ENCODE peak calls at places on chromosomes 4 and X, in five cellular contexts. One of them, this sample, is unnamed.

GRCh38 chrX:46341767-46342322 is 203.4 kb downstream of the ZNF674 start:
- DNase-seq in upper lobe of left lung: no peak
- DNase-seq in activated CD4-positive, alpha-beta memory T cell treated with anti-CD3 and anti-CD28 coated beads for 36 hours: no peak
- DNase-seq in fibroblast of mammary gland: no peak
- DNase-seq in glutamatergic neuron: no peak
- DNase-seq in this sample: no peak

GRCh38 chr4:151804821-151805220 is 44.0 kb upstream of the GATB start:
- DNase-seq in upper lobe of left lung: no peak
- DNase-seq in activated CD4-positive, alpha-beta memory T cell treated with anti-CD3 and anti-CD28 coated beads for 36 hours: no peak
- DNase-seq in fibroblast of mammary gland: no peak
- DNase-seq in glutamatergic neuron: no peak
- DNase-seq in this sample: no peak

GRCh38 chrX:55451626-55451989 is 319 bp upstream of the MAGEH1 start:
- DNase-seq in upper lobe of left lung: no peak
- DNase-seq in activated CD4-positive, alpha-beta memory T cell treated with anti-CD3 and anti-CD28 coated beads for 36 hours: no peak
- DNase-seq in fibroblast of mammary gland: no peak
- DNase-seq in glutamatergic neuron: no peak
- DNase-seq in this sample: no peak

GRCh38 chrX:10591363-10592036 is 28.9 kb downstream of the MID1 start:
- DNase-seq in upper lobe of left lung: no peak
- DNase-seq in activated CD4-positive, alpha-beta memory T cell treated with anti-CD3 and anti-CD28 coated beads for 36 hours: no peak
- DNase-seq in fibroblast of mammary gland: no peak
- DNase-seq in glutamatergic neuron: no peak
- DNase-seq in this sample: no peak

GRCh38 chr4:121728798-121729226 is 32.0 kb upstream of the ANXA5 start:
- DNase-seq in upper lobe of left lung: no peak
- DNase-seq in activated CD4-positive, alpha-beta memory T cell treated with anti-CD3 and anti-CD28 coated beads for 36 hours: no peak
- DNase-seq in fibroblast of mammary gland: peak; percentile 74
- DNase-seq in glutamatergic neuron: no peak
- DNase-seq in this sample: no peak

GRCh38 chrX:116267511-116268040 is 97.0 kb downstream of the AGTR2 start:
- DNase-seq in upper lobe of left lung: no peak
- DNase-seq in activated CD4-positive, alpha-beta memory T cell treated with anti-CD3 and anti-CD28 coated beads for 36 hours: no peak
- DNase-seq in fibroblast of mammary gland: peak; percentile 25
- DNase-seq in glutamatergic neuron: no peak
- DNase-seq in this sample: no peak

GRCh38 chrX:124328765-124329164 is 3.7 kb upstream of the TEX13D start:
- DNase-seq in upper lobe of left lung: no peak
- DNase-seq in activated CD4-positive, alpha-beta memory T cell treated with anti-CD3 and anti-CD28 coated beads for 36 hours: no peak
- DNase-seq in fibroblast of mammary gland: peak; percentile 16
- DNase-seq in glutamatergic neuron: no peak
- DNase-seq in this sample: no peak

GRCh38 chrX:7170903-7171302 is 22.9 kb upstream of the PUDP start:
- DNase-seq in upper lobe of left lung: peak; percentile 24
- DNase-seq in activated CD4-positive, alpha-beta memory T cell treated with anti-CD3 and anti-CD28 coated beads for 36 hours: peak; percentile 43
- DNase-seq in fibroblast of mammary gland: peak; percentile 37
- DNase-seq in glutamatergic neuron: peak; percentile 19
- DNase-seq in this sample: no peak

GRCh38 chr4:145034727-145035211 is 63.2 kb downstream of the ANAPC10 start:
- DNase-seq in upper lobe of left lung: no peak
- DNase-seq in activated CD4-positive, alpha-beta memory T cell treated with anti-CD3 and anti-CD28 coated beads for 36 hours: no peak
- DNase-seq in fibroblast of mammary gland: peak; percentile 81
- DNase-seq in glutamatergic neuron: no peak
- DNase-seq in this sample: no peak

GRCh38 chr4:164613761-164614277 is 140.1 kb upstream of the SMIM31 start:
- DNase-seq in upper lobe of left lung: no peak
- DNase-seq in activated CD4-positive, alpha-beta memory T cell treated with anti-CD3 and anti-CD28 coated beads for 36 hours: no peak
- DNase-seq in fibroblast of mammary gland: peak; percentile 4
- DNase-seq in glutamatergic neuron: no peak
- DNase-seq in this sample: no peak

GRCh38 chrX:148698221-148698620 is 197.8 kb downstream of the AFF2 start:
- DNase-seq in upper lobe of left lung: no peak
- DNase-seq in activated CD4-positive, alpha-beta memory T cell treated with anti-CD3 and anti-CD28 coated beads for 36 hours: no peak
- DNase-seq in fibroblast of mammary gland: no peak
- DNase-seq in glutamatergic neuron: no peak
- DNase-seq in this sample: no peak

GRCh38 chr4:72525938-72526337 is 43.1 kb downstream of the ADAMTS3 start:
- DNase-seq in upper lobe of left lung: peak; percentile 57
- DNase-seq in activated CD4-positive, alpha-beta memory T cell treated with anti-CD3 and anti-CD28 coated beads for 36 hours: no peak
- DNase-seq in fibroblast of mammary gland: peak; percentile 73
- DNase-seq in glutamatergic neuron: no peak
- DNase-seq in this sample: no peak

GRCh38 chrX:155966876-155967275 is 30.6 kb upstream of the IL9R start:
- DNase-seq in upper lobe of left lung: no peak
- DNase-seq in activated CD4-positive, alpha-beta memory T cell treated with anti-CD3 and anti-CD28 coated beads for 36 hours: peak; percentile 45
- DNase-seq in fibroblast of mammary gland: peak; percentile 45
- DNase-seq in glutamatergic neuron: peak; percentile 26
- DNase-seq in this sample: no peak

GRCh38 chr4:173547889-173548288 is 17.9 kb upstream of the HAND2 start:
- DNase-seq in upper lobe of left lung: no peak
- DNase-seq in activated CD4-positive, alpha-beta memory T cell treated with anti-CD3 and anti-CD28 coated beads for 36 hours: no peak
- DNase-seq in fibroblast of mammary gland: peak; percentile 9
- DNase-seq in glutamatergic neuron: no peak
- DNase-seq in this sample: no peak

GRCh38 chr4:183098723-183099536 is at the start of gene WWC2:
- DNase-seq in upper lobe of left lung: peak; percentile 93
- DNase-seq in activated CD4-positive, alpha-beta memory T cell treated with anti-CD3 and anti-CD28 coated beads for 36 hours: peak; percentile 70
- DNase-seq in fibroblast of mammary gland: peak; percentile 82
- DNase-seq in glutamatergic neuron: peak; percentile 89
- DNase-seq in this sample: peak; percentile 83

GRCh38 chrX:56789518-56790070 is 60.6 kb downstream of the NBDY start:
- DNase-seq in upper lobe of left lung: peak; percentile 10
- DNase-seq in activated CD4-positive, alpha-beta memory T cell treated with anti-CD3 and anti-CD28 coated beads for 36 hours: no peak
- DNase-seq in fibroblast of mammary gland: no peak
- DNase-seq in glutamatergic neuron: no peak
- DNase-seq in this sample: peak; percentile 46

GRCh38 chrX:77788050-77788449 is 2.0 kb upstream of the ATRX start:
- DNase-seq in upper lobe of left lung: no peak
- DNase-seq in activated CD4-positive, alpha-beta memory T cell treated with anti-CD3 and anti-CD28 coated beads for 36 hours: peak; percentile 11
- DNase-seq in fibroblast of mammary gland: peak; percentile 39
- DNase-seq in glutamatergic neuron: no peak
- DNase-seq in this sample: no peak

GRCh38 chr4:83010111-83010521 is 507 bp downstream of the LIN54 start:
- DNase-seq in upper lobe of left lung: no peak
- DNase-seq in activated CD4-positive, alpha-beta memory T cell treated with anti-CD3 and anti-CD28 coated beads for 36 hours: no peak
- DNase-seq in fibroblast of mammary gland: peak; percentile 53
- DNase-seq in glutamatergic neuron: no peak
- DNase-seq in this sample: no peak

GRCh38 chr4:3276961-3277360 is 15.9 kb upstream of the RGS12 start:
- DNase-seq in upper lobe of left lung: peak; percentile 10
- DNase-seq in activated CD4-positive, alpha-beta memory T cell treated with anti-CD3 and anti-CD28 coated beads for 36 hours: no peak
- DNase-seq in fibroblast of mammary gland: peak; percentile 7
- DNase-seq in glutamatergic neuron: no peak
- DNase-seq in this sample: peak; percentile 65

GRCh38 chr4:128454281-128455075 is 166.9 kb upstream of the PGRMC2 start:
- DNase-seq in upper lobe of left lung: peak; percentile 86
- DNase-seq in activated CD4-positive, alpha-beta memory T cell treated with anti-CD3 and anti-CD28 coated beads for 36 hours: peak; percentile 79
- DNase-seq in fibroblast of mammary gland: peak; percentile 97
- DNase-seq in glutamatergic neuron: peak; percentile 76
- DNase-seq in this sample: peak; percentile 82

GRCh38 chr4:154529737-154530136 is 20.5 kb downstream of the PLRG1 start:
- DNase-seq in upper lobe of left lung: no peak
- DNase-seq in activated CD4-positive, alpha-beta memory T cell treated with anti-CD3 and anti-CD28 coated beads for 36 hours: no peak
- DNase-seq in fibroblast of mammary gland: peak; percentile 27
- DNase-seq in glutamatergic neuron: no peak
- DNase-seq in this sample: peak; percentile 30

GRCh38 chr4:113384600-113384999 is 335.1 kb downstream of the ANK2 start:
- DNase-seq in upper lobe of left lung: no peak
- DNase-seq in activated CD4-positive, alpha-beta memory T cell treated with anti-CD3 and anti-CD28 coated beads for 36 hours: no peak
- DNase-seq in fibroblast of mammary gland: peak; percentile 84
- DNase-seq in glutamatergic neuron: no peak
- DNase-seq in this sample: no peak

GRCh38 chr4:75710246-75710645 is 14.1 kb upstream of the USO1 start:
- DNase-seq in upper lobe of left lung: no peak
- DNase-seq in activated CD4-positive, alpha-beta memory T cell treated with anti-CD3 and anti-CD28 coated beads for 36 hours: no peak
- DNase-seq in fibroblast of mammary gland: no peak
- DNase-seq in glutamatergic neuron: no peak
- DNase-seq in this sample: no peak

GRCh38 chr4:38177792-38178665 is 217.8 kb downstream of the PTTG2 start:
- DNase-seq in upper lobe of left lung: peak; percentile 94
- DNase-seq in activated CD4-positive, alpha-beta memory T cell treated with anti-CD3 and anti-CD28 coated beads for 36 hours: peak; percentile 58
- DNase-seq in fibroblast of mammary gland: peak; percentile 61
- DNase-seq in glutamatergic neuron: no peak
- DNase-seq in this sample: peak; percentile 94

GRCh38 chr4:11421116-11421515 is 7.6 kb downstream of the HS3ST1 start:
- DNase-seq in upper lobe of left lung: no peak
- DNase-seq in activated CD4-positive, alpha-beta memory T cell treated with anti-CD3 and anti-CD28 coated beads for 36 hours: no peak
- DNase-seq in fibroblast of mammary gland: no peak
- DNase-seq in glutamatergic neuron: no peak
- DNase-seq in this sample: no peak

GRCh38 chrX:130174051-130174704 is 2.4 kb downstream of the RAB33A start:
- DNase-seq in upper lobe of left lung: no peak
- DNase-seq in activated CD4-positive, alpha-beta memory T cell treated with anti-CD3 and anti-CD28 coated beads for 36 hours: no peak
- DNase-seq in fibroblast of mammary gland: peak; percentile 74
- DNase-seq in glutamatergic neuron: no peak
- DNase-seq in this sample: peak; percentile 60

GRCh38 chr4:149344436-149344835 is 471.2 kb downstream of the IQCM start:
- DNase-seq in upper lobe of left lung: no peak
- DNase-seq in activated CD4-positive, alpha-beta memory T cell treated with anti-CD3 and anti-CD28 coated beads for 36 hours: no peak
- DNase-seq in fibroblast of mammary gland: peak; percentile 93
- DNase-seq in glutamatergic neuron: no peak
- DNase-seq in this sample: no peak

GRCh38 chr4:151025759-151026158 is 10.7 kb upstream of the LRBA start:
- DNase-seq in upper lobe of left lung: no peak
- DNase-seq in activated CD4-positive, alpha-beta memory T cell treated with anti-CD3 and anti-CD28 coated beads for 36 hours: no peak
- DNase-seq in fibroblast of mammary gland: no peak
- DNase-seq in glutamatergic neuron: no peak
- DNase-seq in this sample: no peak

GRCh38 chrX:132592880-132593279 is 104.0 kb upstream of the MBNL3 start:
- DNase-seq in upper lobe of left lung: no peak
- DNase-seq in activated CD4-positive, alpha-beta memory T cell treated with anti-CD3 and anti-CD28 coated beads for 36 hours: no peak
- DNase-seq in fibroblast of mammary gland: peak; percentile 15
- DNase-seq in glutamatergic neuron: no peak
- DNase-seq in this sample: peak; percentile 11

GRCh38 chr4:122749704-122750454 is 17.4 kb downstream of the BBS12 start:
- DNase-seq in upper lobe of left lung: no peak
- DNase-seq in activated CD4-positive, alpha-beta memory T cell treated with anti-CD3 and anti-CD28 coated beads for 36 hours: no peak
- DNase-seq in fibroblast of mammary gland: no peak
- DNase-seq in glutamatergic neuron: no peak
- DNase-seq in this sample: no peak

GRCh38 chr4:60313616-60314015 is 886.5 kb upstream of the ADGRL3 start:
- DNase-seq in upper lobe of left lung: no peak
- DNase-seq in activated CD4-positive, alpha-beta memory T cell treated with anti-CD3 and anti-CD28 coated beads for 36 hours: no peak
- DNase-seq in fibroblast of mammary gland: peak; percentile 21
- DNase-seq in glutamatergic neuron: no peak
- DNase-seq in this sample: no peak

GRCh38 chr4:41177016-41177415 is 37.3 kb downstream of the APBB2 start:
- DNase-seq in upper lobe of left lung: no peak
- DNase-seq in activated CD4-positive, alpha-beta memory T cell treated with anti-CD3 and anti-CD28 coated beads for 36 hours: no peak
- DNase-seq in fibroblast of mammary gland: peak; percentile 79
- DNase-seq in glutamatergic neuron: no peak
- DNase-seq in this sample: no peak

GRCh38 chr4:80017125-80017854 is 55.7 kb downstream of the ANTXR2 start:
- DNase-seq in upper lobe of left lung: no peak
- DNase-seq in activated CD4-positive, alpha-beta memory T cell treated with anti-CD3 and anti-CD28 coated beads for 36 hours: peak; percentile 16
- DNase-seq in fibroblast of mammary gland: peak; percentile 92
- DNase-seq in glutamatergic neuron: no peak
- DNase-seq in this sample: no peak

This sample was measured in lower leg skin.